ENCODE peak calls at places on chromosomes 11 and 22, in five cellular contexts. L, N, U, O and B are unnamed samples.

GRCh38 chr11:123103326-123103980 is 41.5 kb upstream of the HSPA8 start:
- DNase-seq in L (peak; percentile 75), N (peak; percentile 78), U (no peak), O (peak; percentile 77), B (peak; percentile 41)

GRCh38 chr22:43424201-43424600 is 12.4 kb downstream of the MPPED1 start:
- DNase-seq in L (no peak), N (no peak), U (no peak), O (no peak), B (no peak)

GRCh38 chr11:67303989-67304411 is 670 bp downstream of the SSH3 start:
- DNase-seq in L (no peak), N (peak; percentile 70), U (peak; percentile 38), O (no peak), B (no peak)

GRCh38 chr11:92443109-92443508 is 218.5 kb downstream of the FAT3 start:
- DNase-seq in L (no peak), N (no peak), U (no peak), O (no peak), B (no peak)

GRCh38 chr11:9017773-9018172 is 14.0 kb upstream of the NRIP3 start:
- DNase-seq in L (peak; percentile 46), N (no peak), U (no peak), O (peak; percentile 45), B (no peak)

GRCh38 chr11:118152020-118152551 is 537 bp downstream of the SCN4B start:
- DNase-seq in L (no peak), N (no peak), U (peak; percentile 44), O (no peak), B (no peak)

GRCh38 chr11:97972731-97973130 is 1048.0 kb upstream of the CNTN5 start:
- DNase-seq in L (no peak), N (no peak), U (no peak), O (no peak), B (no peak)

GRCh38 chr22:25375683-25376082 is 156.2 kb downstream of the CRYBB2 start:
- DNase-seq in L (no peak), N (peak; percentile 45), U (peak; percentile 62), O (no peak), B (no peak)

GRCh38 chr11:64251722-64251985 is 324 bp downstream of the PLCB3 start:
- DNase-seq in L (no peak), N (peak; percentile 47), U (no peak), O (no peak), B (no peak)

GRCh38 chr22:30210235-30210831 is 36.2 kb downstream of the LIF start:
- DNase-seq in L (peak; percentile 80), N (peak; percentile 43), U (peak; percentile 54), O (peak; percentile 88), B (no peak)

GRCh38 chr11:16924826-16925494 is 89.3 kb downstream of the PLEKHA7 start:
- DNase-seq in L (no peak), N (peak; percentile 91), U (peak; percentile 77), O (no peak), B (peak; percentile 48)

GRCh38 chr11:2314525-2315394 is 12.9 kb downstream of the TSPAN32 start:
- DNase-seq in L (peak; percentile 60), N (no peak), U (no peak), O (peak; percentile 13), B (no peak)

GRCh38 chr11:82980292-82980691 is 78.8 kb downstream of the DDIAS start:
- DNase-seq in L (peak; percentile 84), N (peak; percentile 34), U (no peak), O (peak; percentile 67), B (no peak)

GRCh38 chr11:42239102-42239501 is 779.6 kb upstream of the LRRC4C start:
- DNase-seq in L (no peak), N (no peak), U (no peak), O (no peak), B (no peak)

GRCh38 chr11:20164152-20164551 is 3.9 kb upstream of the DBX1 start:
- DNase-seq in L (no peak), N (no peak), U (no peak), O (no peak), B (no peak)

DNA sequence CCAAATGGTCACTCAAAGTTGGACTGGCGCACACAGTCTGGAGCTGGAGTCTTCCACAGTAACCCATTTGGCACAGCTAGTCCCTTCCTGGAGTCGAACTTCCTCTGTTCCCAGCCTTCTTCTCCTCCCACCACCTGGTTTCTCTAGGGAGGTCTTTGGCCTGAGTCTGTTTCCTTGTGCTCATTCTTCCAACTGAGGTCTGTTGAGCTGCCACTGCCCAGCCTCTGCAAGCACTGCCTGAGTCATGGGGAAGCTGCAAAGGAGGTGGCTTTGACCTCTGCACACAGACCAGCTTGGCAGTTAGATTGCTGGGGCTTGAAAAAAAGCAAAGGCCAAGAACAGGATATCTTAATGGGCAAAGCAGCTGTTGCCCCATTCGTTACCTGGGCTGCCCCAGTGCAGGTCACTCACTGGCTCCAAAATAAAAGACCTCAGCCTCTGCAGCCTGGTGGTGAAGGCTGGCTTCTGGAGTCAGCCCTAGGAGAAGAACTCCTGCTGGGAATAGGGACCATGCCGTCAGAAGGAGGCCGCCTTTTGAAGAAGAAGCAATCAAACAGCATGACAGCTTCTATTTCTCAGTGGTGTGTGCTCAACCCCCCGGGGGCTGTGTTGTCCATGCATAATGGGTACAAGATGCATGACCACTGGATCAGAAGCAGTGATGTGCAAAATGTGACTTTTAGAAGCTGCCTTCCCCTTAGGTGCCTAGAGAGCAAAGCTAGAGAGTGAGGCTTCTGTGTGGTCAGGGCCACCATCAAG is 3.0 kb downstream of the ADAMTS15 start:
- DNase-seq in L (peak; percentile 74), N (no peak), U (no peak), O (peak; percentile 33), B (no peak)
- H3K4me1 ChIP-seq in L (peaks cover 17% of the 10 kb centered on the region), N (peaks cover 7% of the 10 kb centered on the region), U (peaks cover 2% of the 10 kb centered on the region), O (peaks cover 33% of the 10 kb centered on the region), B (peaks cover 12% of the 10 kb centered on the region)

DNA sequence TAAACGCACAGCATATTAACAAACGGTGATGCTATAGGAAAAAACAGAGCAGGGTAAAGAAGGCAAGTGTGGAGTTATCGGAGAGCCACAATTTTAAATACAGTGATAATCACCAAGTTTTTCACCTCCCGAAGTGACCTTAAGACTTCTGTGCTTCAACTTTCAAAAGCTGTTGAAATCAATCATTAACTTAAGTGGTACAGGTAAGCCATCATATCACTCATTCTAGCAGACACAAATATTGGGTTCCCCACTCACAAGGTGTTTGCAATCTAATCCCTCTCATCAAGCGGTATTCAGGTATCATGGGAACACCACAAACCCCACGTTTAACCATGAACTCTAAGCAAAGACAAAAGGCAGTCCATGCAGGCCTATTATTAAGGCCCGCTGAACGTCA is 26.8 kb downstream of the LARGE1 start:
- DNase-seq in L (no peak), N (no peak), U (no peak), O (no peak), B (no peak)
- H2BK15ac ChIP-seq in L (no peak overlapping the region), N (no peak overlapping the region), U (no peak overlapping the region), O (no peak overlapping the region), B (no peak overlapping the region)

GRCh38 chr11:94131363-94132115 is 2.9 kb downstream of the PANX1 start:
- DNase-seq in L (peak; percentile 50), N (no peak), U (no peak), O (peak; percentile 54), B (no peak)
- H3K4me1 ChIP-seq in L (peaks cover 28% of the 10 kb centered on the region), N (peaks cover 28% of the 10 kb centered on the region), U (peaks cover 16% of the 10 kb centered on the region), O (peaks cover 30% of the 10 kb centered on the region), B (peaks cover 11% of the 10 kb centered on the region)

GRCh38 chr22:33526434-33527107 is 393.7 kb downstream of the LARGE1 start:
- DNase-seq in L (no peak), N (no peak), U (no peak), O (no peak), B (no peak)

GRCh38 chr22:33520904-33521780 is 399.1 kb downstream of the LARGE1 start:
- DNase-seq in L (no peak), N (no peak), U (no peak), O (no peak), B (no peak)

GRCh38 chr22:33519974-33520903 is 400.0 kb downstream of the LARGE1 start:
- DNase-seq in L (no peak), N (no peak), U (no peak), O (no peak), B (no peak)

GRCh38 chr22:33521879-33522665 is 398.2 kb downstream of the LARGE1 start:
- DNase-seq in L (no peak), N (no peak), U (no peak), O (no peak), B (no peak)

GRCh38 chr22:33524511-33525270 is 395.6 kb downstream of the LARGE1 start:
- DNase-seq in L (no peak), N (peak; percentile 82), U (no peak), O (no peak), B (no peak)
- H2BK15ac ChIP-seq in L (no peak overlapping the region), N (no peak overlapping the region), U (no peak overlapping the region), O (no peak overlapping the region), B (no peak overlapping the region)

DNA sequence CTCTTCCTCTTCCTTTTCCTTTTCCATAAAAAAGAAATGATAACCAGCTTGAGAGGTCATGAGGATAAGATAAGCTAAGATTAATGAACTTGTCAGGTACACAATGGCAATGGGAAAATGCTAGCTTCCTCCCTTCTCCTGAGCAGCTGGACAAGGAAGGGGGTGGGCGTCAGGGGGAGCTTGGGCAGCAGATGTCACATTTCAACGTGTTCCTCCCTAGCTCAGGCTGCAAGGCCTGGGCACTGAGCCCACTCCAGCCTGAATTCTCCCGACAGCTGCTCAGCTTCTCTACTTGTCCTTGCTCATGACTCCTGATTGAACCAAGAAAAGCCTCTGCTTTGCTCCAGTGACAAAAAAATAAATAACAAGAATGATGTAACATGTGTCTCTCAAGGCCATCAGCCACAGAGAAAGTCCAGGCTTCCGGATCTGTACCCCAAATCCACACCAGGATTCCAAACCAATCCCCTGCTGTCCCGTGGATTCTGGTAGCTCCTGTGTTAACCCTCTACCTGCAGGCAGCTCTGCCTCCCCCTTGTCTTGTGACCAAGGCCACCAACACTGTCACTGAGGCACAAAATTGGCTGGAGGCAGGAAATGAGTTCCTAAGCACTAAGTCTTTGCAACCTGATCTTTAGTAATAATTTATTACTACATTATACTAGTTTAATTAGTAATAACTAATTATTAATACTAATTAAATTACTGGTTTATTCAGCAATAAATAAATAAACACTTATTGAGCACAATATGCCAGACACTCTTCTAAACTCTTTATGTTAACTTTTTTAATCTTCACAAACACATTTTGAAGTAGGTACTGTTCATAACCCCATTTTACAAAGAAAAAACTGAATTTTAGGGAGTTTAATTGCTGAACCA is 146.5 kb downstream of the CCDC34 start:
- DNase-seq in L (peak; percentile 75), N (no peak), U (no peak), O (peak; percentile 44), B (no peak)
- H3K4me1 ChIP-seq in L (peaks cover 27% of the 10 kb centered on the region), N (peaks cover 9% of the 10 kb centered on the region), U (peaks cover 4% of the 10 kb centered on the region), O (peaks cover 14% of the 10 kb centered on the region), B (peaks cover 12% of the 10 kb centered on the region)